ENCODE peak calls at places on chromosomes 5 and 9, in four cellular contexts. S is bronchial epithelial cell, G is HFF-Myc, M is OCI-LY7. T is an unnamed sample.

GRCh38 chr5:56608216-56608925 is 207.0 kb upstream of the MAP3K1 start:
- DNase-seq in S (no peak), G (no peak), M (no peak), T (no peak)

GRCh38 chr5:178418471-178419010 is 171.7 kb downstream of the COL23A1 start:
- DNase-seq in S (no peak), G (no peak), M (no peak), T (no peak)

GRCh38 chr5:103188436-103188835 is 68.3 kb downstream of the PPIP5K2 start:
- DNase-seq in S (no peak), G (no peak), M (no peak), T (no peak)

GRCh38 chr5:152086668-152087067 is 162.0 kb upstream of the GLRA1 start:
- DNase-seq in S (no peak), G (no peak), M (no peak), T (no peak)

GRCh38 chr9:26058111-26058895 is 380.1 kb upstream of the TUSC1 start:
- DNase-seq in S (peak), G (no peak), M (no peak), T (no peak)

GRCh38 chr5:106376522-106376921 is 1294.2 kb downstream of the EFNA5 start:
- DNase-seq in S (peak), G (peak), M (no peak), T (no peak)

GRCh38 chr5:111548992-111549649 is 36.8 kb upstream of the STARD4 start:
- DNase-seq in S (peak), G (no peak), M (no peak), T (no peak)

GRCh38 chr5:169584998-169585451 is 1.5 kb downstream of the SPDL1 start:
- DNase-seq in S (no peak), G (no peak), M (no peak), T (no peak)

GRCh38 chr5:38467353-38468040 is 88.9 kb downstream of the LIFR start:
- DNase-seq in S (no peak), G (no peak), M (no peak), T (no peak)

GRCh38 chr5:179142434-179143198 is 82.4 kb downstream of the ZNF354C start:
- DNase-seq in S (peak), G (peak), M (no peak), T (no peak)

GRCh38 chr5:133746834-133747233 is 134.5 kb upstream of the FSTL4 start:
- DNase-seq in S (no peak), G (no peak), M (peak), T (no peak)

GRCh38 chr9:84716217-84716616 is 46.7 kb downstream of the NTRK2 start:
- DNase-seq in S (no peak), G (no peak), M (no peak), T (no peak)

GRCh38 chr5:88734191-88734640 is 148.8 kb downstream of the MEF2C start:
- DNase-seq in S (no peak), G (no peak), M (peak), T (peak)

GRCh38 chr5:161256957-161257356 is 289.6 kb downstream of the GABRB2 start:
- DNase-seq in S (no peak), G (no peak), M (no peak), T (no peak)

GRCh38 chr9:120921751-120922181 is 4.8 kb downstream of the TRAF1 start:
- DNase-seq in S (no peak), G (no peak), M (peak), T (no peak)

GRCh38 chr9:95025213-95026170 is 292.0 kb downstream of the FANCC start:
- DNase-seq in S (no peak), G (no peak), M (no peak), T (no peak)

GRCh38 chr5:122220498-122220897 is 91.2 kb downstream of the ZNF474 start:
- DNase-seq in S (no peak), G (no peak), M (no peak), T (no peak)

GRCh38 chr9:111467778-111468367 is 16.3 kb downstream of the ECPAS start:
- DNase-seq in S (no peak), G (no peak), M (no peak), T (no peak)

GRCh38 chr5:160197341-160198147 is 31.8 kb upstream of the FABP6 start:
- DNase-seq in S (no peak), G (no peak), M (no peak), T (no peak)

GRCh38 chr5:54702470-54702869 is 184.9 kb downstream of the SNX18 start:
- DNase-seq in S (peak), G (no peak), M (no peak), T (no peak)

GRCh38 chr9:36018755-36019720 is 17.7 kb upstream of the RECK start:
- DNase-seq in S (no peak), G (no peak), M (no peak), T (no peak)

GRCh38 chr9:19231126-19232035 is 888 bp downstream of the DENND4C start:
- DNase-seq in S (peak), G (no peak), M (peak), T (peak)

GRCh38 chr9:105295986-105296385 is 51.5 kb downstream of the SLC44A1 start:
- DNase-seq in S (no peak), G (no peak), M (no peak), T (no peak)

GRCh38 chr9:130846487-130847305 is 11.6 kb downstream of the ABL1 start:
- DNase-seq in S (peak), G (no peak), M (no peak), T (no peak)

GRCh38 chr5:27652505-27652904 is 614.1 kb upstream of the CDH9 start:
- DNase-seq in S (peak), G (no peak), M (no peak), T (no peak)

GRCh38 chr5:6849569-6849968 is 136.3 kb downstream of the TENT4A start:
- DNase-seq in S (peak), G (no peak), M (no peak), T (no peak)

GRCh38 chr9:100515578-100516494 is 42.9 kb downstream of the TMEFF1 start:
- DNase-seq in S (peak), G (no peak), M (no peak), T (no peak)

GRCh38 chr5:141733198-141733597 is 51.2 kb upstream of the ARAP3 start:
- DNase-seq in S (no peak), G (no peak), M (peak), T (no peak)

GRCh38 chr5:75337366-75338021 is 474 bp downstream of the HMGCR start:
- DNase-seq in S (no peak), G (no peak), M (peak), T (peak)

GRCh38 chr9:74950456-74950855 is 2.3 kb downstream of the C9orf40 start:
- DNase-seq in S (no peak), G (no peak), M (no peak), T (no peak)

GRCh38 chr5:78920604-78921003 is 64.5 kb downstream of the ARSB start:
- DNase-seq in S (no peak), G (peak), M (peak), T (no peak)

GRCh38 chr9:36470891-36471290 is 70.8 kb upstream of the RNF38 start:
- DNase-seq in S (peak), G (no peak), M (peak), T (peak)

GRCh38 chr5:121780406-121780805 is 71.3 kb upstream of the FTMT start:
- DNase-seq in S (no peak), G (no peak), M (no peak), T (no peak)

GRCh38 chr5:140035881-140036280 is 7.2 kb downstream of the NRG2 start:
- DNase-seq in S (no peak), G (no peak), M (no peak), T (no peak)

DNA sequence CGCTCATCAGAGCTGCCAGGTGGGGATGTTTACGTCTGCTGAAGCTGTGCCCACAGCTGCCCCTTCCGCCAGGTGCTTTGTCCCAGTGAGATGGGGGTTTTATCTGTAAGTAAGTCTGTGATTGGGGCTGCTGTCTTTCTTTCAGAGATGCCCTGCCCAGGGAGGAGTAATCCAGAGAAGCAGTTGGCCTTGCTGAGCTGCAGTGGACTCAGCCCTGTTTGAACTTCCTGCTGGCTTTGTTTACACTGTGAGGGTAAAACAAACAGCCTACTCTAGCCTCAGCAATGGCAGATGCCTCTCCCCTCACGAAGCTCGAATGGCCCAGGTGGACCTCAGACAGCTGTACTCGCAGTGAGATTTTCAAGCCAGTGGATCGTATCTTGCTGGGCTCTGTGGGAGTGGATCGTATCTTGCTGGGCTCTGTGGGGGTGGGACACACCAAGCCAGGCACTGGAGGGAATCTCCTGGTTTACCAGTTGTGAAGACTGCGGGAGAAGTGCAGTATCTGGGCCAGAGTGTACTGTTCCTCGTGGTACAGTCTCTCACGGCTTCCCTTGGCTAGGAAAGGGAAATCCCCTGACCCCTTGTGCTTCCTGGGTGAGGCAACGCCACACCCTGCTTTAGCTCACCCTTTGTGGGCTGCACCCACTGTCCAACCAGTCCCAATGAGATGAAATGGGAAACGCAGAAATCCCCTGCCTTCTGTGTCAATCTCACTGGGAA is 530.1 kb upstream of the DMAC1 start:
- DNase-seq in S (no peak), G (no peak), M (no peak), T (no peak)
- TF ChIP-seq CTCF in S (no peak), G (no peak), M (no peak), T (no peak)

DNA sequence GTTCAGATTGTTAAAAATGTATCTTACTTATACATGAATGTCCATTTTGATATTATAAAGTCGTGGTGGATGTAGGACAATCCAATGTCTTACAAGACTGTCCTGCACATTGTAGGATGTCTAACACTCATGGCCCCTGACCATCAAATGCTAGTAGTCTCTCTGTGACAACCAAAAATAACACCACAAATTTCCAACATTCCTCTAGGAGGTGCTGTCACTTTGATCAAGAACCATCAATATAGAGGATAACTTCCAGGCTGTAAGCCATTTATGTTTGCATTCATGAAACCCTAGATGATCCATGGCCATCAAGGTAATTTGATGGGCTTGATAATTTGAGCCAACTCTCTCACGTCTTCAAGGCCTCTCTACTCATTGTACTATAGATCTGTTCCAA is 20.5 kb upstream of the ZFR start:
- DNase-seq in S (no peak), G (no peak), M (no peak), T (no peak)
- TF ChIP-seq CTCF in S (no peak), G (no peak), M (peak), T (no peak)

DNA sequence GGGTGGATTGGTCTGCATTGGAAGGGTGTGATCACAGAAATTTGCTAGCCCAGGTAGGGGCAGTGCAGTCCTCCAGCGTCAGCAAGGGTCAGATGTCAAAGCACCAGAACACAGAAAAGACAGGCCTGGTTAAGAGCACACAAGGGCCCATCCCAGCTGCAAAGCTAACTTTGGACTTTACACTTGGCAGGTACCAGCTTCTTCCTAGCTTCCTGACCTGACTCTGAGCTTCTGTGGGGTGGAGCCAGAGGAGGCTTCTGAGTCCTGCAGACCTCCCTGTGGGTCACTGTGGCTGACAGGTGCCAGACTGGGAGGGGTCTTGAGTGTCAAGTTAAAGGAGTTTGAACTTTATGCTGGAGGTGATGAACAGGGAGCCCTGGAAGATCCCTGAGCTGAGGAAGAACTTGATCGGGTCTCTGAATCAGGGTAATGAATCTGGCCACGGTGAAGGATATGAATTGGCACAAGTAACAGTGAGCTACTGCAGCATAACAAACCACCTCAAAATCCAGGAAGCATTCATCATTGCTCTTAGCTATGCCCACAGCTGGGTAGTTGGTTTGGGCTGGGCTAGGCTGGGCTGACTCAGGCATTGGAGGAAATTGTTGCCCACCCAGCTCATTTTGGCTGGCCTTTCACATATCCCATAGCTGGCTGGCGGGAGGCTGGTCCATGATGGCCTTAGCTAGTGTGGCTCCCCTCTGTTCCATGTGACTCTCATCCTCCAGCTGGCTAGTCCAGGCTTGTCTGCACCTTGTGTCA is 63.4 kb downstream of the BARX1 start:
- DNase-seq in S (no peak), G (no peak), M (no peak), T (no peak)
- TF ChIP-seq CTCF in S (no peak), G (no peak), M (no peak), T (no peak)

GRCh38 chr5:69414885-69415583 is at the start of gene MARVELD2:
- DNase-seq in S (peak), G (no peak), M (no peak), T (peak)
- TF ChIP-seq CTCF in S (peak), G (no peak), M (no peak), T (no peak)

GRCh38 chr9:37859043-37859442 is 44.9 kb downstream of the SLC25A51 start:
- DNase-seq in S (peak), G (no peak), M (no peak), T (no peak)
- TF ChIP-seq CTCF in S (no peak), G (no peak), M (peak), T (no peak)

DNA sequence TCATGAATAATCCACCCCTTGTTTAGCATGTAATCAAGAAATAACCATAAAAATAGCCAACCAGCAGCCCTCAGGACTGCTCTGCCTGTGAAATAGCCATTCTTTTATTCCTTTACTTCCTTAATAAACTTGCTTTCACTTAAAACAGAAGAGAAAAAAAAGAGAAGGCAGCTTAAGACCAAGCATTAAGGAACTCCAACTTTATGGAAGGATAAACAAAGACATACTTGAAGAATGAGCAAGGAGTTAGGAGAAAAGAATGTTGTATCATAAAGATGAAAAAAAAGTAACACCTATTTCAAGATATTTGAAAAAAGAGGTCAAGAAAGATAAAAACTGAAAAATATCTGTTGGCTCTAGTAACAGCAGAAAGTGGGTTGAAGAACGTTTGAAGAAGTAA is 107.6 kb downstream of the RNF180 start:
- DNase-seq in S (peak), G (no peak), M (no peak), T (no peak)
- TF ChIP-seq CTCF in S (no peak), G (no peak), M (no peak), T (no peak)

DNA sequence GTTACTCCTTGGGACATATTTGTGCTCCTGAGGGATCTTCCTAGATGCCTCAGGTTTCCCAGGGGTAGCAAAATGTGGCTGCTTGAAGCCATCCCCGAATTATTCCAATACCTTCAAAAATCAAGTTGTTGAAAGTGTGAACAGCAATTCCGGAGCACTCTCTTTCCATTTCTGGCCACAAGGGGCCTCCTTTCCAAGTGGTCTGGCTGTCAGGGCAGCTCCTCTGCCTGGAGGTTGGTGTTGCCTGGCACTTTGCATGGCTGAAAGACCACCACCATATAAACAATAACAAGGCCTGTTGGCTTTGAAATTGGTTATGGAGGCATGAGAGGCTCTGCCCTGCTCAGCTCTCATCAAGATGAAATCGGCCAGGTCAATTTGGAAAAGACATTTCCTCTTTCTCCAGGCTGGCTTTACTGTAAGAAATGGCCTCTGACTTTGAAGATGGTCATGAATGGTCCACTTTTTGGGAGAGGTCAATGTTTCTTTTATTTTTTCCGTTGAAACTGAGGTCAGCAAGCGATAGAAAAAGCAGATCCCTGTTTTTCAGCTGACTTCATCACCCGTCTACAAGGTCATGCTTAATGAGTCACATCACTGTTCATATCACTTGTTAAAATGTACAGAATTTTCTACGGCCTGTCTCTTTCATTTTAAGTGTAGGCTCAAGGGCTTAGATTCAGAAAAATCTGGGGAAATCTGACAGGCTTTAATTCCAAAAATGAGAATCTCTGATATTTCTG is 481.1 kb upstream of the ZNF608 start:
- DNase-seq in S (peak), G (no peak), M (peak), T (no peak)
- TF ChIP-seq CTCF in S (peak), G (peak), M (peak), T (no peak)

T was measured in GM20000.